ENCODE peak calls at places on chromosomes 5 and 9, in eight cellular contexts. C is NT2/D1; E is CD8-positive, alpha-beta T cell; H is uterus; W is PC-9; L is psoas muscle; Q is HCT116; D is A549. I is an unnamed sample. For H3K4me1, the result is how much of the 10 kb centered on the place peaks cover.

GRCh38 chr5:144206136-144206535 is 35.5 kb downstream of the KCTD16 start:
- DNase-seq in C (no peak), E (no peak), H (no peak), W (no peak), L (no peak), Q (no peak), D (no peak), I (no peak)

GRCh38 chr9:77616191-77616590 is 31.9 kb downstream of the GNA14 start:
- DNase-seq in C (no peak), E (no peak), H (no peak), W (no peak), L (no peak), Q (no peak), D (no peak), I (no peak)

GRCh38 chr5:171984748-171985419 is 21.6 kb downstream of the FBXW11 start:
- DNase-seq in C (no peak), E (no peak), H (no peak), W (no peak), L (no peak), Q (no peak), D (no peak), I (no peak)

GRCh38 chr5:143065185-143065584 is 295.0 kb downstream of the ARHGAP26 start:
- DNase-seq in C (no peak), E (no peak), H (peak), W (no peak), L (peak), Q (no peak), D (no peak), I (no peak)

GRCh38 chr5:123297866-123298265 is 125.3 kb downstream of the CEP120 start:
- DNase-seq in C (no peak), E (no peak), H (no peak), W (no peak), L (no peak), Q (no peak), D (no peak), I (no peak)

GRCh38 chr5:40679998-40680681 is 425 bp downstream of the PTGER4 start:
- DNase-seq in C (no peak), E (no peak), H (no peak), W (no peak), L (no peak), Q (no peak), D (no peak), I (no peak)

GRCh38 chr5:154967419-154968024 is 26.6 kb downstream of the MRPL22 start:
- DNase-seq in C (no peak), E (no peak), H (no peak), W (no peak), L (no peak), Q (no peak), D (peak), I (no peak)

GRCh38 chr5:127683006-127683405 is 20.2 kb upstream of the CCDC192 start:
- DNase-seq in C (no peak), E (no peak), H (no peak), W (no peak), L (no peak), Q (no peak), D (no peak), I (no peak)

GRCh38 chr5:119368238-119368630 is 12.4 kb downstream of the TNFAIP8 start:
- DNase-seq in C (no peak), E (peak), H (no peak), W (no peak), L (no peak), Q (no peak), D (no peak), I (no peak)

GRCh38 chr5:58127486-58128220 is 332.2 kb downstream of the PLK2 start:
- DNase-seq in C (no peak), E (no peak), H (no peak), W (no peak), L (no peak), Q (no peak), D (peak), I (no peak)

GRCh38 chr9:110432253-110432652 is 94.6 kb upstream of the TXNDC8 start:
- DNase-seq in C (no peak), E (no peak), H (no peak), W (no peak), L (no peak), Q (no peak), D (no peak), I (no peak)

GRCh38 chr5:104987074-104987473 is 1424.5 kb upstream of the NUDT12 start:
- DNase-seq in C (no peak), E (no peak), H (no peak), W (no peak), L (no peak), Q (no peak), D (no peak), I (no peak)

GRCh38 chr5:150624334-150625163 is 15.9 kb upstream of the SYNPO start:
- DNase-seq in C (no peak), E (no peak), H (no peak), W (no peak), L (peak), Q (no peak), D (peak), I (no peak)

GRCh38 chr9:16413509-16414016 is 456.9 kb downstream of the BNC2 start:
- DNase-seq in C (no peak), E (no peak), H (peak), W (no peak), L (no peak), Q (no peak), D (peak), I (no peak)

GRCh38 chr9:95087659-95088242 is 229.8 kb downstream of the FANCC start:
- DNase-seq in C (no peak), E (no peak), H (no peak), W (peak), L (no peak), Q (no peak), D (peak), I (no peak)

GRCh38 chr9:33263936-33264472 is 504 bp downstream of the BAG1 start:
- DNase-seq in C (no peak), E (peak), H (peak), W (no peak), L (peak), Q (no peak), D (peak), I (peak)

GRCh38 chr9:77451507-77451906 is 196.6 kb downstream of the GNA14 start:
- DNase-seq in C (no peak), E (no peak), H (no peak), W (peak), L (no peak), Q (no peak), D (no peak), I (no peak)

GRCh38 chr9:87140605-87141109 is 193.4 kb upstream of the GAS1 start:
- DNase-seq in C (no peak), E (no peak), H (no peak), W (no peak), L (no peak), Q (no peak), D (no peak), I (no peak)

GRCh38 chr9:2560175-2560574 is 61.4 kb upstream of the VLDLR start:
- DNase-seq in C (no peak), E (no peak), H (no peak), W (no peak), L (no peak), Q (no peak), D (no peak), I (no peak)

GRCh38 chr5:147731708-147732551 is 50.6 kb downstream of the JAKMIP2 start:
- DNase-seq in C (no peak), E (no peak), H (no peak), W (no peak), L (no peak), Q (no peak), D (no peak), I (no peak)

GRCh38 chr9:15915711-15916110 is 362.9 kb downstream of the CCDC171 start:
- DNase-seq in C (no peak), E (no peak), H (no peak), W (no peak), L (no peak), Q (no peak), D (no peak), I (no peak)

GRCh38 chr9:12640021-12640587 is 53.1 kb upstream of the TYRP1 start:
- DNase-seq in C (peak), E (no peak), H (no peak), W (no peak), L (no peak), Q (peak), D (peak), I (no peak)

GRCh38 chr9:136416427-136416826 is 6.0 kb downstream of the PMPCA start:
- DNase-seq in C (no peak), E (no peak), H (no peak), W (no peak), L (no peak), Q (no peak), D (no peak), I (no peak)

GRCh38 chr5:147752666-147753290 is 29.8 kb downstream of the JAKMIP2 start:
- DNase-seq in C (no peak), E (no peak), H (no peak), W (no peak), L (no peak), Q (no peak), D (no peak), I (no peak)

GRCh38 chr5:145978672-145979071 is 42.3 kb downstream of the SH3RF2 start:
- DNase-seq in C (no peak), E (no peak), H (no peak), W (peak), L (no peak), Q (no peak), D (no peak), I (no peak)

GRCh38 chr5:60843693-60844428 is at the start of gene ELOVL7:
- DNase-seq in C (peak), E (no peak), H (peak), W (peak), L (peak), Q (peak), D (peak), I (peak)

GRCh38 chr5:135442387-135443256 is 4.5 kb downstream of the DCANP1 start:
- DNase-seq in C (no peak), E (no peak), H (no peak), W (no peak), L (no peak), Q (no peak), D (no peak), I (no peak)

GRCh38 chr5:120122711-120123110 is 341.4 kb upstream of the PRR16 start:
- DNase-seq in C (no peak), E (no peak), H (no peak), W (no peak), L (no peak), Q (no peak), D (no peak), I (no peak)

GRCh38 chr5:37703841-37704241 is 136.0 kb downstream of the GDNF start:
- DNase-seq in C (no peak), E (no peak), H (no peak), W (no peak), L (no peak), Q (no peak), D (no peak), I (no peak)

GRCh38 chr5:80866372-80866771 is 93.8 kb upstream of the RASGRF2 start:
- DNase-seq in C (no peak), E (no peak), H (no peak), W (no peak), L (no peak), Q (no peak), D (no peak), I (no peak)

GRCh38 chr5:101782352-101783087 is 513.6 kb downstream of the SLCO4C1 start:
- DNase-seq in C (no peak), E (no peak), H (no peak), W (no peak), L (no peak), Q (no peak), D (no peak), I (no peak)

GRCh38 chr9:109448223-109448622 is 49.9 kb downstream of the PTPN3 start:
- DNase-seq in C (no peak), E (no peak), H (no peak), W (no peak), L (no peak), Q (no peak), D (no peak), I (no peak)

DNA sequence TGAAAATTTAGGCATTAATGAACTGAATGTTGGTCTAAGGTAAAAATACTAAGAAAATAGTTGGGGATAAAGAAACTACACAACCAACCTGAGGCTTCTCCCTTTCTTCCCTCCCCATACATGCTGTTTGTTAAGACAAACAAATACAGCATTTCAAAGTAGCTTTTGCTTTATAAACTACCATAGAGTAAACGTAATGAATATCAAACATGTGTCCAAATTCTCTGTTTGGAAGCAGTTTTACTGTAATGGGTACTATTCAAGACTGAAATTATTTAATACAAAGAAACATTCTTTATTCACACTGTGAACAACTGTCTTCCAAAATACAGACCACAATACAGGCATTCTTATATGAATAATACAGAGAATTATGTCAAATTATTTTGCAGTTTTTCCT is 52.0 kb downstream of the SLC44A1 start:
- DNase-seq in C (no peak), E (no peak), H (no peak), W (no peak), L (no peak), Q (no peak), D (no peak), I (no peak)
- H3K4me1 ChIP-seq in C (under half), E (under half), H (under half), W (half or more), L (under half), Q (under half), D (half or more), I (under half)

DNA sequence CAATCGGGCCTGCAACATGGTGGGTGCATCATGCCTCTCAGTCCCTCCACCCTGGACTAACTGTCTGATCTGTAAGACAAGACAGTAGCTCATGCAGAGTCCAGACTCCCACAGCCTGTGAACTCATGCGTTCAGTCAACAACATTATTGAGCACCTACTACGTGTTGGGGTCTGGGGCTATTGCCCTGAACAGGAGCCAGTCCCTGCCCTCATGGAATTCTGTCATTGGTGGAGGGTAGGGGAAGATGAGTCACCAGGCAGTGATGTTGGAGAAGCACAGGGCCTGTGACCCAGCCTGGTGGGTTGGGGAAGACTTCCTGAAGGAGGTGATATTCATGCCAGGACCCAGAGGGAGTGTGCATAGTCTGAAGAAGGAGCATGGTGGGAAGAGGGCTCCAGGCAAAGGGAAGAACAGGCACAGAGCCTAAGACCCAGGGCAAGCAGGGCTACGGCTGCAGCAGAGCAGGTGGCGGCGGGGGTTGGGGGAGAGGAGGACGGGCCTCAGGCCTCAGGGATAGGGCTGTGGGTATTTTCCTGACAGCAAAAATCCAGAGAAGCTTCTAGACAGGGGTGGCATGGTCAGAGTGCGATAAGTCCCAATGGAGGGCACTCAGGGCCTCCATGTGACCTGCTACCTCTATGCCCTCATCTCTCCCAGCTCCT is 26.7 kb upstream of the PSD2 start:
- DNase-seq in C (no peak), E (no peak), H (no peak), W (no peak), L (no peak), Q (no peak), D (no peak), I (no peak)
- H3K4me1 ChIP-seq in C (under half), E (under half), H (under half), W (under half), L (under half), Q (under half), D (under half), I (under half)

DNA sequence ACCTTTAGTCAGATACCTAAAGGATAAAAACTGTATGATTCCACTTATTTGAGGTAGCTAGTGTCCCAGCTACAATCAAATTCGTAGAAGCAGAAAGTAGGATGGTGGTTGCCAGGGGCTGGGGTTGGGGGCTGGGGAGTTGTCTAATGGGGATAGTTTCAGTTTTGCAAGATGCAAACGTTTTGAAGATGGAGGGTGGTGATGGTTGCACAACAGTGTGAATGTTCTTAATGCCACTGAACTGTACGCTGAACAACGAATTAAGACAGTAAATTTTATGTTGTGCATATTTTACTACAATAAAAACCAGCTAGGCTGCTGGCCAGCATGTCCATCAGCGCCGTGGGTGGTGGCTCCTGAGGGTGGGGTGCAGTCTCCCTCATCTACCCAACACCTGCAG is 137.8 kb downstream of the GADD45G start:
- DNase-seq in C (no peak), E (no peak), H (no peak), W (no peak), L (no peak), Q (no peak), D (no peak), I (no peak)
- H3K4me1 ChIP-seq in C (under half), E (half or more), H (under half), W (under half), L (under half), Q (under half), D (under half), I (under half)

DNA sequence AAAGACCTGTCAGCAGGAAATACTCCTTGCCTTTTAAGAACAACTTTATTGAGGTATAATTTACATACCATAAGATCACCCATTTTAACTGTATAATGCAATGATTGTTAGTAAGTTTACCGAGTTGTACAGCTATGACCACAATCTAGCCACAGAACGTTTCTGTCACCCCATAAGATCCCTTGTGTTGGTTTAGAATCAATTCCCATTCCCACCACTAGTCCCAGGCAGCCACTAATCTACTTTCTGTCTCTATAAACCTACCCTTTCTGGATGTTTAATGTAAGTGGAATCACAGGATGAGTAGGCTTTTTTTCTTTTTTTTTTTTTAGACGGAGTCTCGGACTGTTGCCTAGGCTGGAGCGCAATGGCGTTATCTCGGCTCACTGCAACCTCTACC is 4.4 kb downstream of the GPR107 start:
- DNase-seq in C (no peak), E (no peak), H (no peak), W (no peak), L (no peak), Q (no peak), D (peak), I (no peak)
- H3K4me1 ChIP-seq in C (under half), E (under half), H (under half), W (under half), L (under half), Q (under half), D (under half), I (under half)

DNA sequence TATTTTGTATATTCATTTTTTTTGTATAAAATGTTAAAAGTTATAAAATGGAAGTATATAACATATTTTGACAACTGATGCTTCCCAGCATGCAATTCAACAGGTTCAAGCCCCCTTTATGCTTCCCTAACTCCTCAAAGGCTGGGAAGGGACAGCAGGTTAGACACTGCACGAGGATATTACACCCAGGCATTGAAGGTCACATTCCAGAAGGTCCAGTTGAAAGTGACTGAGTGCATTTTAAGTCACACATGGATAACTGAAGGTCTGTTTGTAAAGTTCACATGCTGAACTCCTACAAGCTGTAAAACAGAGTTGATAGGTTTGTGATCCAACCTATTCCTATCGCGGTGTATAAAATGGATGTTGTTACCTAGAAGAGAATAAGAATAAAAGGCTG is 13.6 kb downstream of the PRXL2C start:
- DNase-seq in C (no peak), E (no peak), H (no peak), W (no peak), L (no peak), Q (no peak), D (no peak), I (no peak)
- H3K4me1 ChIP-seq in C (under half), E (under half), H (under half), W (under half), L (under half), Q (under half), D (under half), I (under half)

GRCh38 chr9:75950983-75951382 is 60.5 kb downstream of the PCSK5 start:
- DNase-seq in C (no peak), E (no peak), H (no peak), W (no peak), L (no peak), Q (no peak), D (peak), I (no peak)
- H3K4me1 ChIP-seq in C (under half), E (under half), H (under half), W (under half), L (under half), Q (under half), D (under half), I (under half)

GRCh38 chr9:38141751-38142150 is 72.7 kb upstream of the SHB start:
- DNase-seq in C (no peak), E (no peak), H (no peak), W (no peak), L (no peak), Q (no peak), D (no peak), I (no peak)
- H3K4me1 ChIP-seq in C (under half), E (under half), H (under half), W (under half), L (under half), Q (under half), D (under half), I (under half)

DNA sequence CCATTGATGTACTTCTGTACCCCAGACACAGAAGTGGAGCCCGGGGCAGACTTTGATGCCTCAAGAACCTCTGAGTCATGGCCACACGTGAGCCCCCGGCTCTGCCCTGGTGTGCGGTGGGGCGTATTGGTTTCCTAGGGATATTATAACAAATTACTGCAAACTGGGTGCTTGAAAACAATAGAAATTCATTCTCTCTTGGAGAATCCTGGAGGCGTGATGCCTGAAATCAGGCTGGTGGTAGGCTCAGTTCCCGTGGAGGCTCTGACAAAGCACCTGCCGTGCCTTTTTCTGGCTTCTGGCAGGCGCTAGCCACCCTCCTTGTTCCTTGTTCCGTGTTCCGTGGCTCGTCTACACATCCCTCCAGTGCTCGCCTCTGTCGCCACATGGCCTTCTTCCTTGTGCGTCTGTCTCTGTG is 24.2 kb downstream of the NEK6 start:
- DNase-seq in C (no peak), E (no peak), H (no peak), W (no peak), L (no peak), Q (no peak), D (no peak), I (no peak)
- H3K4me1 ChIP-seq in C (under half), E (under half), H (under half), W (under half), L (under half), Q (half or more), D (half or more), I (half or more)

I was measured in adrenal gland.